ENCODE peak calls at places on chromosomes 7 and 10, in four cellular contexts. I is erythroblast, C is right lobe of liver, J is ovary. U is an unnamed sample.
A peak's percentile ranks its signal among the peaks of the same experiment; 100 is the strongest.

GRCh38 chr7:152925412-152926147 is 166.0 kb downstream of the ACTR3B start:
- DNase-seq in I (no peak), C (no peak), J (peak; percentile 51), U (no peak)

GRCh38 chr7:150923191-150923590 is 54.9 kb downstream of the KCNH2 start:
- DNase-seq in I (no peak), C (no peak), J (no peak), U (no peak)

GRCh38 chr10:124013916-124014315 is 79.5 kb downstream of the CHST15 start:
- DNase-seq in I (no peak), C (no peak), J (no peak), U (no peak)

GRCh38 chr7:106797937-106798336 is 67.1 kb upstream of the PIK3CG start:
- DNase-seq in I (no peak), C (no peak), J (no peak), U (no peak)

GRCh38 chr10:61140765-61141392 is 196.9 kb upstream of the RHOBTB1 start:
- DNase-seq in I (peak; percentile 18), C (peak; percentile 48), J (no peak), U (peak; percentile 3)

GRCh38 chr7:64774204-64774842 is 19.9 kb upstream of the ZNF138 start:
- DNase-seq in I (no peak), C (no peak), J (no peak), U (no peak)

GRCh38 chr7:97021443-97022261 is 3.0 kb downstream of the DLX5 start:
- DNase-seq in I (no peak), C (no peak), J (no peak), U (no peak)

GRCh38 chr7:131657881-131658280 is 101.5 kb upstream of the PODXL start:
- DNase-seq in I (no peak), C (no peak), J (peak; percentile 16), U (no peak)

GRCh38 chr10:108014902-108015177 is 850.3 kb upstream of the SORCS1 start:
- DNase-seq in I (no peak), C (no peak), J (no peak), U (no peak)

GRCh38 chr7:69949195-69949594 is 350.9 kb downstream of the AUTS2 start:
- DNase-seq in I (no peak), C (no peak), J (no peak), U (no peak)

GRCh38 chr10:110842305-110842952 is 29.3 kb upstream of the PDCD4 start:
- DNase-seq in I (no peak), C (no peak), J (no peak), U (no peak)

GRCh38 chr10:27893320-27894014 is 105.4 kb downstream of the ODAD2 start:
- DNase-seq in I (no peak), C (no peak), J (no peak), U (no peak)

GRCh38 chr7:28629216-28629848 is 217.0 kb downstream of the CREB5 start:
- DNase-seq in I (no peak), C (no peak), J (peak; percentile 33), U (no peak)

GRCh38 chr10:78805176-78805575 is 263.6 kb upstream of the ZMIZ1 start:
- DNase-seq in I (no peak), C (no peak), J (peak; percentile 66), U (no peak)

GRCh38 chr10:6713120-6713519 is 133.0 kb upstream of the PRKCQ start:
- DNase-seq in I (no peak), C (no peak), J (no peak), U (no peak)

GRCh38 chr10:112247791-112248190 is 35.4 kb upstream of the TECTB start:
- DNase-seq in I (no peak), C (no peak), J (no peak), U (no peak)

GRCh38 chr10:33542747-33543505 is 208.5 kb upstream of the NRP1 start:
- DNase-seq in I (no peak), C (no peak), J (no peak), U (no peak)

GRCh38 chr7:45157653-45158401 is at the start of gene RAMP3:
- DNase-seq in I (no peak), C (no peak), J (no peak), U (no peak)

GRCh38 chr10:84214612-84215235 is 10.6 kb downstream of the LRIT2 start:
- DNase-seq in I (peak; percentile 46), C (no peak), J (no peak), U (no peak)

GRCh38 chr7:92723205-92723604 is 113.2 kb downstream of the CDK6 start:
- DNase-seq in I (no peak), C (no peak), J (no peak), U (no peak)

GRCh38 chr7:136245327-136246004 is 268.3 kb upstream of the MTPN start:
- DNase-seq in I (no peak), C (no peak), J (no peak), U (no peak)

GRCh38 chr7:6556196-6556595 is 4.9 kb upstream of the GRID2IP start:
- DNase-seq in I (no peak), C (no peak), J (no peak), U (no peak)

GRCh38 chr7:98521089-98521692 is 95.9 kb upstream of the NPTX2 start:
- DNase-seq in I (no peak), C (no peak), J (no peak), U (no peak)

GRCh38 chr7:7595451-7595850 is 28.8 kb downstream of the MIOS start:
- DNase-seq in I (peak; percentile 52), C (no peak), J (no peak), U (peak; percentile 10)

GRCh38 chr7:36279251-36279925 is 110.3 kb upstream of the ANLN start:
- DNase-seq in I (no peak), C (no peak), J (no peak), U (no peak)

GRCh38 chr7:91051966-91052365 is 212.3 kb upstream of the FZD1 start:
- DNase-seq in I (no peak), C (no peak), J (no peak), U (no peak)

GRCh38 chr7:522071-522937 is 2.7 kb upstream of the PDGFA start:
- DNase-seq in I (peak; percentile 63), C (peak; percentile 71), J (peak; percentile 69), U (no peak)

GRCh38 chr7:113015038-113015645 is 71.5 kb downstream of the GPR85 start:
- DNase-seq in I (peak; percentile 5), C (no peak), J (no peak), U (no peak)

GRCh38 chr7:65448824-65449504 is 75.3 kb downstream of the ZNF92 start:
- DNase-seq in I (no peak), C (no peak), J (no peak), U (peak; percentile 12)

GRCh38 chr10:31590023-31590800 is 271.2 kb downstream of the ZEB1 start:
- DNase-seq in I (no peak), C (no peak), J (no peak), U (no peak)

GRCh38 chr10:124697837-124698559 is 46.2 kb downstream of the FAM53B start:
- DNase-seq in I (no peak), C (no peak), J (peak; percentile 43), U (no peak)

GRCh38 chr7:137772748-137773147 is 74.0 kb downstream of the DGKI start:
- DNase-seq in I (no peak), C (no peak), J (no peak), U (peak; percentile 18)

GRCh38 chr10:51321968-51322367 is 247.7 kb downstream of the PRKG1 start:
- DNase-seq in I (no peak), C (no peak), J (no peak), U (no peak)

GRCh38 chr7:13627455-13627854 is 362.0 kb downstream of the ETV1 start:
- DNase-seq in I (no peak), C (no peak), J (no peak), U (no peak)

DNA sequence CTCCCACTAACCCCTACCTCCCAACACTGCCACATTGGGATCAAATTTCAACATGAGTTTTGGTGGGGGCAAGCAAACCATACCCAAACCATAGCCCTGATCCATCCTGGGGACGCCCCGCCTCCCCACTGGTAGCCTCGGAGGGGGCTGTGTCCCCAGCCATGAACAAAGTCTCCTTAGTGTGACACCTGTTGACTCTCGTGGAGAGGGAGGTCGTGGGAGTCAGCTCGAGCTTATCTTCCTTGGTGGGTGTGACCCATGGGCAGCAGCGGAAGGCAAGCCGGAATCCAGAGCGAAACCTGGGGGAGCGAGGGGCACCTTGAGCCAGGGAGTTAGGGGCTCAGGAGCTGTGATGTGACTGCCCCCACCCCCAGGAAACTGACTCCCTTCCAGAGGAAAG is 11.9 kb downstream of the TACR2 start:
- DNase-seq in I (no peak), C (no peak), J (no peak), U (no peak)
- TF ChIP-seq POLR2A in I (no peak), C (no peak), J (no peak), U (no peak)

DNA sequence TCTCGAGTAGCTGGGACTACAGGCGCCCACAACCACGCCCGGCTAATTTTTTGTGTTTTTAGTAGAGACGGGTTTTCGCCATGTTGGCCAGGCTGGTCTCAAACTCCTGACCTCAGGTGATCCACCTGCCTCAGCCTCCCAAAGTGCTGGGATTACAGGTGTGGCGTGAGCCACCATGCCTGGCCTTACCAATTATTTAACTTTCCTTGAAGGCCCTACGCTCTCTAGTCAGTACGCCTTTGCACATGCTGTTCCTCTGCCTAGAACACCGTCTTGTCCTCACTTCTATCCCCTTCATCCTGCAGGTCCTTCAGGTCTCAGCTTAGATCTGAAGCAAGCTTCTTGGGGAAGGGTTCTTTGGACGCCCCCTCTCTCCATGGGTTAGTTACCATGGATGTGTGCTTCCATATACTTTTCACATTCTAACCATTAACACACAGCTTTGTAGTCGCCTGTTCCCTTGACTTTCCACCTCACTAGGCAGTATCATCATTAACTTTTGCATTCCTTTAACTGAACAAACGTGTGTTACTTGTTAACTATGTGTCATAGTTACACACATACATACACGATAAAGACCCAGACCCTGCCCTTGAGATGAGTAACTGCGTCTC is 592 bp upstream of the ATP6V1F start:
- DNase-seq in I (no peak), C (no peak), J (no peak), U (no peak)
- TF ChIP-seq POLR2A in I (no peak), C (no peak), J (no peak), U (no peak)

GRCh38 chr10:14606633-14607032 is 168.1 kb downstream of the FAM107B start:
- DNase-seq in I (no peak), C (no peak), J (no peak), U (no peak)

GRCh38 chr10:14603539-14604102 is 171.1 kb downstream of the FAM107B start:
- DNase-seq in I (no peak), C (no peak), J (peak; percentile 47), U (no peak)

GRCh38 chr10:14602807-14603538 is 171.7 kb downstream of the FAM107B start:
- DNase-seq in I (no peak), C (no peak), J (no peak), U (no peak)

GRCh38 chr10:14605231-14605925 is 169.3 kb downstream of the FAM107B start:
- DNase-seq in I (no peak), C (no peak), J (no peak), U (peak; percentile 15)

GRCh38 chr10:14604181-14605142 is 170.2 kb downstream of the FAM107B start:
- DNase-seq in I (peak; percentile 76), C (peak; percentile 91), J (peak; percentile 88), U (peak; percentile 63)
- TF ChIP-seq POLR2A in I (no peak), C (peak; percentile 85), J (no peak), U (peak; percentile 76)

GRCh38 chr10:3783313-3783689 is 1.7 kb downstream of the KLF6 start:
- DNase-seq in I (peak; percentile 70), C (peak; percentile 71), J (peak; percentile 73), U (no peak)
- TF ChIP-seq POLR2A in I (peak; percentile 70), C (peak; percentile 52), J (peak; percentile 27), U (no peak)

GRCh38 chr7:12102527-12102926 is 108.6 kb upstream of the TMEM106B start:
- DNase-seq in I (no peak), C (no peak), J (no peak), U (no peak)
- TF ChIP-seq POLR2A in I (no peak), C (no peak), J (no peak), U (no peak)

U was measured in H54.